ENCODE peak calls at places on chromosomes 5 and 9, in seven cellular contexts. One of them, this sample, is unnamed.

GRCh38 chr5:146751781-146752401 is 126.7 kb downstream of the PPP2R2B start:
- DNase-seq in A549: no peak
- DNase-seq in Panc1: no peak
- DNase-seq in AG04450: no peak
- DNase-seq in BJ: no peak
- DNase-seq in AG09309: no peak
- DNase-seq in brain microvascular endothelial cell: no peak
- DNase-seq in this sample: no peak

GRCh38 chr5:675876-676698 is 17.1 kb downstream of the TPPP start:
- DNase-seq in brain microvascular endothelial cell: no peak
- DNase-seq in AG09309: no peak
- DNase-seq in Panc1: no peak
- DNase-seq in AG04450: no peak
- DNase-seq in BJ: no peak
- DNase-seq in A549: no peak
- DNase-seq in this sample: no peak

GRCh38 chr5:127910307-127910956 is 173.1 kb upstream of the SLC12A2 start:
- DNase-seq in brain microvascular endothelial cell: no peak
- DNase-seq in Panc1: no peak
- DNase-seq in BJ: no peak
- DNase-seq in AG09309: no peak
- DNase-seq in A549: no peak
- DNase-seq in AG04450: no peak
- DNase-seq in this sample: no peak

GRCh38 chr5:133825631-133826289 is 142.7 kb downstream of the C5orf15 start:
- DNase-seq in A549: no peak
- DNase-seq in AG09309: no peak
- DNase-seq in Panc1: no peak
- DNase-seq in brain microvascular endothelial cell: no peak
- DNase-seq in BJ: no peak
- DNase-seq in AG04450: no peak
- DNase-seq in this sample: no peak

GRCh38 chr9:126702501-126703329 is 89.0 kb downstream of the LMX1B start:
- DNase-seq in Panc1: no peak
- DNase-seq in AG04450: no peak
- DNase-seq in A549: no peak
- DNase-seq in BJ: no peak
- DNase-seq in brain microvascular endothelial cell: no peak
- DNase-seq in AG09309: no peak
- DNase-seq in this sample: no peak

GRCh38 chr9:91151014-91151740 is 210.5 kb downstream of the AUH start:
- DNase-seq in A549: no peak
- DNase-seq in AG04450: no peak
- DNase-seq in Panc1: no peak
- DNase-seq in brain microvascular endothelial cell: peak
- DNase-seq in AG09309: peak
- DNase-seq in BJ: peak
- DNase-seq in this sample: peak

GRCh38 chr5:180135967-180136641 is 64.5 kb upstream of the RNF130 start:
- DNase-seq in Panc1: no peak
- DNase-seq in A549: no peak
- DNase-seq in brain microvascular endothelial cell: no peak
- DNase-seq in AG09309: no peak
- DNase-seq in BJ: no peak
- DNase-seq in AG04450: no peak
- DNase-seq in this sample: no peak

GRCh38 chr9:95067888-95068287 is 249.6 kb downstream of the FANCC start:
- DNase-seq in AG09309: no peak
- DNase-seq in brain microvascular endothelial cell: no peak
- DNase-seq in Panc1: no peak
- DNase-seq in AG04450: no peak
- DNase-seq in A549: no peak
- DNase-seq in BJ: no peak
- DNase-seq in this sample: no peak

GRCh38 chr5:10994088-10994986 is 233.3 kb upstream of the DAP start:
- DNase-seq in BJ: no peak
- DNase-seq in Panc1: no peak
- DNase-seq in brain microvascular endothelial cell: no peak
- DNase-seq in AG04450: no peak
- DNase-seq in A549: no peak
- DNase-seq in AG09309: no peak
- DNase-seq in this sample: no peak

GRCh38 chr5:64457846-64458245 is 48.0 kb upstream of the RGS7BP start:
- DNase-seq in Panc1: no peak
- DNase-seq in AG09309: no peak
- DNase-seq in AG04450: no peak
- DNase-seq in BJ: no peak
- DNase-seq in brain microvascular endothelial cell: no peak
- DNase-seq in A549: no peak
- DNase-seq in this sample: no peak

GRCh38 chr9:68949271-68950000 is 64.5 kb downstream of the PRKACG start:
- DNase-seq in AG04450: no peak
- DNase-seq in A549: no peak
- DNase-seq in BJ: no peak
- DNase-seq in Panc1: peak
- DNase-seq in brain microvascular endothelial cell: no peak
- DNase-seq in AG09309: no peak
- DNase-seq in this sample: no peak

GRCh38 chr9:89922099-89922498 is 317.3 kb downstream of the GADD45G start:
- DNase-seq in BJ: no peak
- DNase-seq in AG04450: no peak
- DNase-seq in A549: no peak
- DNase-seq in Panc1: no peak
- DNase-seq in brain microvascular endothelial cell: no peak
- DNase-seq in AG09309: no peak
- DNase-seq in this sample: no peak

GRCh38 chr5:68285857-68286611 is 70.5 kb downstream of the PIK3R1 start:
- DNase-seq in Panc1: peak
- DNase-seq in BJ: no peak
- DNase-seq in AG04450: no peak
- DNase-seq in brain microvascular endothelial cell: no peak
- DNase-seq in AG09309: no peak
- DNase-seq in A549: peak
- DNase-seq in this sample: peak

GRCh38 chr5:68424799-68425537 is 209.4 kb downstream of the PIK3R1 start:
- DNase-seq in A549: no peak
- DNase-seq in AG04450: no peak
- DNase-seq in brain microvascular endothelial cell: peak
- DNase-seq in BJ: no peak
- DNase-seq in Panc1: no peak
- DNase-seq in AG09309: no peak
- DNase-seq in this sample: peak

GRCh38 chr9:133002147-133003070 is 23.9 kb downstream of the GFI1B start:
- DNase-seq in AG04450: no peak
- DNase-seq in BJ: no peak
- DNase-seq in A549: no peak
- DNase-seq in brain microvascular endothelial cell: no peak
- DNase-seq in AG09309: no peak
- DNase-seq in Panc1: no peak
- DNase-seq in this sample: no peak

GRCh38 chr9:37550781-37551180 is 25.4 kb downstream of the FBXO10 start:
- DNase-seq in A549: no peak
- DNase-seq in AG09309: peak
- DNase-seq in AG04450: peak
- DNase-seq in Panc1: no peak
- DNase-seq in BJ: peak
- DNase-seq in brain microvascular endothelial cell: peak
- DNase-seq in this sample: peak

GRCh38 chr5:174246743-174247142 is 201.2 kb downstream of the NSG2 start:
- DNase-seq in AG04450: no peak
- DNase-seq in BJ: no peak
- DNase-seq in brain microvascular endothelial cell: no peak
- DNase-seq in A549: no peak
- DNase-seq in AG09309: no peak
- DNase-seq in Panc1: no peak
- DNase-seq in this sample: no peak
- H3K4me3 ChIP-seq in AG04450: no peak
- H3K4me3 ChIP-seq in BJ: no peak
- H3K4me3 ChIP-seq in brain microvascular endothelial cell: no peak
- H3K4me3 ChIP-seq in A549: no peak
- H3K4me3 ChIP-seq in AG09309: no peak
- H3K4me3 ChIP-seq in Panc1: no peak
- H3K4me3 ChIP-seq in this sample: no peak

DNA sequence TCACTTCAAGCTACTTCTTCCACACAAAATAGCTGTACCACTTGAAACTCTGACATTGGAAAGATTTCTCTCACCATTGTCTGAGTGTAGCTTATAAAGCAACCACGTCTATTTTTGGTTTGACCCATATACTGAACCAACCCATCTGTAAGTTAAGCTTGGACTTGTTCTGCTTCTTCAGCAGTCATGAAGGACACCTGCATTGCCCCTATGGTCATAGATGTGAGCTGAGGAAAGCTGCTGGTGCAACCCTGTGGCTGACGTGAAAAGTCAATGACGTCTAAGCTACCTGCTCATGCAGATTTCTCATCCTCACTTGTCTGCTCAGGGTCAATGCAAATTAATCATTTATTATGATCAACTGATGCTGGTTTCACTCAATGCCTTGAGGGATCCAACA is 417.4 kb downstream of the CETN3 start:
- DNase-seq in brain microvascular endothelial cell: no peak
- DNase-seq in BJ: no peak
- DNase-seq in AG09309: no peak
- DNase-seq in AG04450: no peak
- DNase-seq in Panc1: no peak
- DNase-seq in A549: no peak
- DNase-seq in this sample: no peak
- H3K4me3 ChIP-seq in brain microvascular endothelial cell: no peak
- H3K4me3 ChIP-seq in BJ: no peak
- H3K4me3 ChIP-seq in AG09309: no peak
- H3K4me3 ChIP-seq in AG04450: no peak
- H3K4me3 ChIP-seq in Panc1: no peak
- H3K4me3 ChIP-seq in A549: no peak
- H3K4me3 ChIP-seq in this sample: no peak

GRCh38 chr9:15999422-16000339 is 446.8 kb downstream of the CCDC171 start:
- DNase-seq in A549: peak
- DNase-seq in BJ: peak
- DNase-seq in Panc1: no peak
- DNase-seq in AG04450: peak
- DNase-seq in brain microvascular endothelial cell: peak
- DNase-seq in AG09309: peak
- DNase-seq in this sample: peak
- H3K4me3 ChIP-seq in A549: no peak
- H3K4me3 ChIP-seq in BJ: no peak
- H3K4me3 ChIP-seq in Panc1: no peak
- H3K4me3 ChIP-seq in AG04450: no peak
- H3K4me3 ChIP-seq in brain microvascular endothelial cell: no peak
- H3K4me3 ChIP-seq in AG09309: no peak
- H3K4me3 ChIP-seq in this sample: no peak

DNA sequence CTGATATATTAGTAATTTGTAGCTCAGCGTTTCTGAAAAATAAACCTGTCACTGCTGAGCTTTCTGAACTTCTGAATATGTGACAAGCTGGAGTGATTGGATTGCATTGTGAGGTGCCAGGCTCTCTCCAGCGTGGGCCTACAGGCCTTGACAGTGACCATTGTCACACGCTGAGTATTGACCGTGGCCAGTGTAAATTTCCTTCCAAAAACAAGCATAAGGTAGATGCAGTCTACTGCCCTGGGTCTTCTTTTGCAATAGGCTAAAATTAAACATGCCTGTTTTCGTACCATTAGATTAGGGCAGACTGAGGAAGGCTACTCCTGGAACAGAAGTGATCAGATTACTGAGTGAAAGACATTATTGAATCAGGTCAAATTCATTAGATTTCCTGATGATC is 60.2 kb downstream of the SPEF2 start:
- DNase-seq in AG04450: no peak
- DNase-seq in A549: no peak
- DNase-seq in BJ: no peak
- DNase-seq in AG09309: no peak
- DNase-seq in brain microvascular endothelial cell: no peak
- DNase-seq in Panc1: no peak
- DNase-seq in this sample: no peak
- H3K4me3 ChIP-seq in AG04450: no peak
- H3K4me3 ChIP-seq in A549: no peak
- H3K4me3 ChIP-seq in BJ: no peak
- H3K4me3 ChIP-seq in AG09309: no peak
- H3K4me3 ChIP-seq in brain microvascular endothelial cell: no peak
- H3K4me3 ChIP-seq in Panc1: no peak
- H3K4me3 ChIP-seq in this sample: no peak

DNA sequence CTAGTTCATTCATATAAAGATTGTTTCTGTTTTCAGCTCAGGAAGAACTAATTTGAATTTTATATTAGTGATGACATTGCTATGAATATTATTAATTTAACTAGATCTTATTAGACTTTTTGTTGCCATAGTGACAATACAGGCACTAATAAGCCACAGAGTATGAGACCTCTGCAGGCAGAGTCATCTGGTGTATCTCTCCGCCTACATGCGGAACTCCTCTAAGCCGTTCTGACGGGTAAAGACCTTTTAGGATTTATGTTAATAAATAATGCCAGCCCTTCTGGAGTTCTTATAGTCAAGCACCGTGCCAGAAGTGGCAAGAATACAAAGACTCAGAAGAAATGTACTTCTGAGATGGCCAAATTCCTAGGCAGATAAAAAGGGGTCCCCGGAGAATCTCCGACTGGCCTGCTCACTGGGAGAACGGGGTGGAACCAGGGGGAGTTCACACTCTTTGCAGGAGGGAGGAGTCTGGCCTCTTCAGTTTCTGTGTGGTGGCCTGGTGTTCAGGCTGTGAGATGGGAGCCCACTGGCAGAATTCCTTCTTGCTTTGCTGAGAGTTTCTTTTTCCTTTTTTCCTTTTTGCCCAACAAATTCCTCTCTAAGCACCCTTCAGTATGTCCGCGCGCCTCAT is 85.1 kb upstream of the IL12B start:
- DNase-seq in A549: no peak
- DNase-seq in brain microvascular endothelial cell: no peak
- DNase-seq in Panc1: no peak
- DNase-seq in BJ: no peak
- DNase-seq in AG09309: no peak
- DNase-seq in AG04450: no peak
- DNase-seq in this sample: no peak
- H3K4me3 ChIP-seq in A549: no peak
- H3K4me3 ChIP-seq in brain microvascular endothelial cell: no peak
- H3K4me3 ChIP-seq in Panc1: no peak
- H3K4me3 ChIP-seq in BJ: no peak
- H3K4me3 ChIP-seq in AG09309: no peak
- H3K4me3 ChIP-seq in AG04450: no peak
- H3K4me3 ChIP-seq in this sample: no peak

This sample was measured in astrocyte of the spinal cord.